ENCODE peak calls at places on chromosomes 12 and 14, in nine cellular contexts. U is stimulated activated CD4-positive, alpha-beta T cell treated with anti-CD3 and anti-CD28 coated beads, Interleukin-1b, Interleukin-23, amount 100 ng/mL, for 48 hours; R is DND-41; L is GM06990; H is D341Med; G is activated CD4-positive, alpha-beta T cell treated with anti-CD3 and anti-CD28 coated beads, Interleukin-2, amount 10 ng/mL, durations not matched to agents 7 days and 5 days; O is esophagus squamous epithelium; P is NCI-H1694; I is H54. C is an unnamed sample.

GRCh38 chr14:20247651-20248246 is 8.7 kb downstream of the OR11H4 start:
- DNase-seq in U (no peak), R (no peak), L (no peak), H (no peak), G (no peak), O (no peak), P (no peak), I (no peak), C (no peak)

GRCh38 chr14:53964249-53964648 is 7.6 kb upstream of the BMP4 start:
- DNase-seq in U (no peak), R (no peak), L (no peak), H (no peak), G (no peak), O (no peak), P (no peak), I (no peak), C (no peak)

GRCh38 chr12:89862511-89863331 is 154.1 kb upstream of the ATP2B1 start:
- DNase-seq in U (peak; percentile 18), R (peak; percentile 53), L (peak; percentile 62), H (no peak), G (peak; percentile 62), O (no peak), P (no peak), I (no peak), C (no peak)

GRCh38 chr12:126966498-126966897 is 1300.5 kb upstream of the TMEM132C start:
- DNase-seq in U (no peak), R (peak; percentile 50), L (no peak), H (no peak), G (no peak), O (no peak), P (no peak), I (no peak), C (no peak)

GRCh38 chr12:104579716-104580495 is 123.2 kb downstream of the CHST11 start:
- DNase-seq in U (no peak), R (no peak), L (no peak), H (no peak), G (no peak), O (no peak), P (no peak), I (no peak), C (no peak)

GRCh38 chr14:85319998-85320397 is 209.9 kb upstream of the FLRT2 start:
- DNase-seq in U (no peak), R (no peak), L (no peak), H (no peak), G (no peak), O (no peak), P (no peak), I (no peak), C (no peak)

GRCh38 chr12:3304436-3305135 is 186.4 kb upstream of the PRMT8 start:
- DNase-seq in U (no peak), R (no peak), L (no peak), H (no peak), G (no peak), O (no peak), P (no peak), I (peak; percentile 81), C (peak; percentile 55)

GRCh38 chr12:50052544-50052943 is 4.9 kb upstream of the ASIC1 start:
- DNase-seq in U (no peak), R (no peak), L (no peak), H (no peak), G (no peak), O (no peak), P (no peak), I (no peak), C (no peak)

GRCh38 chr12:78938341-78939084 is 73.9 kb downstream of the SYT1 start:
- DNase-seq in U (no peak), R (no peak), L (no peak), H (peak; percentile 49), G (no peak), O (no peak), P (peak; percentile 39), I (no peak), C (no peak)

GRCh38 chr12:78387721-78388120 is 476.9 kb upstream of the SYT1 start:
- DNase-seq in U (no peak), R (no peak), L (no peak), H (no peak), G (no peak), O (no peak), P (no peak), I (no peak), C (no peak)

GRCh38 chr14:100092832-100093231 is 27.6 kb downstream of the EVL start:
- DNase-seq in U (no peak), R (no peak), L (no peak), H (no peak), G (no peak), O (no peak), P (no peak), I (no peak), C (no peak)

GRCh38 chr12:96193725-96194571 is at the start of gene ELK3:
- DNase-seq in U (peak; percentile 31), R (peak; percentile 67), L (peak; percentile 73), H (peak; percentile 83), G (peak; percentile 60), O (no peak), P (no peak), I (peak; percentile 51), C (peak; percentile 37)

GRCh38 chr14:55077155-55077554 is 25.7 kb downstream of the MAPK1IP1L start:
- DNase-seq in U (peak; percentile 44), R (no peak), L (no peak), H (no peak), G (peak; percentile 25), O (no peak), P (no peak), I (no peak), C (no peak)

GRCh38 chr12:15830538-15830937 is 41.4 kb upstream of the EPS8 start:
- DNase-seq in U (no peak), R (no peak), L (no peak), H (no peak), G (no peak), O (no peak), P (no peak), I (no peak), C (no peak)

GRCh38 chr14:65222434-65222833 is 120.1 kb upstream of the MAX start:
- DNase-seq in U (peak; percentile 67), R (peak; percentile 61), L (no peak), H (peak; percentile 72), G (peak; percentile 57), O (no peak), P (peak; percentile 37), I (no peak), C (peak; percentile 94)

GRCh38 chr12:42716521-42716920 is 127.0 kb upstream of the PRICKLE1 start:
- DNase-seq in U (no peak), R (no peak), L (no peak), H (no peak), G (no peak), O (no peak), P (no peak), I (no peak), C (no peak)

GRCh38 chr12:103742349-103742784 is 98.7 kb downstream of the NT5DC3 start:
- DNase-seq in U (no peak), R (no peak), L (no peak), H (no peak), G (no peak), O (no peak), P (peak; percentile 93), I (no peak), C (no peak)

GRCh38 chr14:57389646-57390036 is 745 bp upstream of the NAA30 start:
- DNase-seq in U (peak; percentile 7), R (no peak), L (no peak), H (peak; percentile 66), G (no peak), O (no peak), P (no peak), I (no peak), C (no peak)

GRCh38 chr12:63103489-63104131 is 47.4 kb downstream of the AVPR1A start:
- DNase-seq in U (no peak), R (peak; percentile 15), L (no peak), H (peak; percentile 45), G (no peak), O (no peak), P (no peak), I (no peak), C (peak; percentile 27)

GRCh38 chr14:80638620-80639215 is 302.8 kb downstream of the CEP128 start:
- DNase-seq in U (no peak), R (no peak), L (no peak), H (no peak), G (no peak), O (no peak), P (no peak), I (no peak), C (peak; percentile 62)

GRCh38 chr14:103158688-103159087 is 35.4 kb downstream of the TNFAIP2 start:
- DNase-seq in U (no peak), R (no peak), L (no peak), H (no peak), G (no peak), O (no peak), P (no peak), I (no peak), C (no peak)

GRCh38 chr12:125890983-125891382 is 825.7 kb downstream of the AACS start:
- DNase-seq in U (no peak), R (no peak), L (no peak), H (no peak), G (no peak), O (no peak), P (no peak), I (no peak), C (no peak)

GRCh38 chr12:132250707-132251106 is 78.7 kb downstream of the GALNT9 start:
- DNase-seq in U (no peak), R (no peak), L (no peak), H (no peak), G (no peak), O (no peak), P (no peak), I (no peak), C (no peak)

GRCh38 chr14:96055065-96055752 is 16.0 kb downstream of the C14orf132 start:
- DNase-seq in U (no peak), R (no peak), L (no peak), H (no peak), G (no peak), O (no peak), P (no peak), I (no peak), C (no peak)

GRCh38 chr12:126290456-126290855 is 1225.2 kb downstream of the AACS start:
- DNase-seq in U (no peak), R (no peak), L (no peak), H (no peak), G (no peak), O (no peak), P (no peak), I (no peak), C (no peak)

C was measured in HTR-8/SVneo.